ENCODE peak calls at places on chromosomes 6 and 20, in six cellular contexts. E is colonic mucosa, Y is foreskin fibroblast, O is stomach, X is endothelial cell, S is endodermal cell. P is an unnamed sample.

GRCh38 chr6:71299541-71300470 is 11.2 kb downstream of the OGFRL1 start:
- DNase-seq in E (no peak), Y (peak), O (no peak), X (no peak), S (no peak), P (no peak)

GRCh38 chr6:31094389-31094881 is 17.9 kb downstream of the C6orf15 start:
- DNase-seq in E (peak), Y (peak), O (no peak), X (no peak), S (peak), P (no peak)

GRCh38 chr6:111377558-111378120 is 105.4 kb downstream of the REV3L start:
- DNase-seq in E (no peak), Y (peak), O (no peak), X (no peak), S (no peak), P (no peak)

GRCh38 chr6:146905313-146905712 is 298.9 kb upstream of the STXBP5 start:
- DNase-seq in E (no peak), Y (peak), O (peak), X (no peak), S (no peak), P (no peak)

GRCh38 chr20:16308754-16309153 is 264.5 kb downstream of the KIF16B start:
- DNase-seq in E (no peak), Y (peak), O (no peak), X (no peak), S (no peak), P (no peak)

GRCh38 chr6:155455766-155456165 is at the start of gene NOX3:
- DNase-seq in E (no peak), Y (no peak), O (no peak), X (no peak), S (no peak), P (no peak)

GRCh38 chr6:52504778-52505127 is 72.1 kb downstream of the TRAM2 start:
- DNase-seq in E (no peak), Y (no peak), O (no peak), X (no peak), S (no peak), P (no peak)

GRCh38 chr6:122068291-122068769 is 331.1 kb upstream of the HSF2 start:
- DNase-seq in E (no peak), Y (peak), O (no peak), X (no peak), S (no peak), P (no peak)

GRCh38 chr6:153309666-153310065 is 178.6 kb upstream of the RGS17 start:
- DNase-seq in E (no peak), Y (peak), O (no peak), X (no peak), S (no peak), P (no peak)

GRCh38 chr6:25136879-25137278 is 142.3 kb upstream of the CARMIL1 start:
- DNase-seq in E (no peak), Y (peak), O (no peak), X (no peak), S (no peak), P (no peak)

GRCh38 chr6:7953753-7954152 is 43.2 kb upstream of the TXNDC5 start:
- DNase-seq in E (no peak), Y (no peak), O (no peak), X (no peak), S (no peak), P (no peak)

GRCh38 chr6:146620655-146621054 is 21.9 kb downstream of the ADGB start:
- DNase-seq in E (no peak), Y (peak), O (no peak), X (no peak), S (no peak), P (no peak)

GRCh38 chr20:20079102-20079784 is 26.9 kb downstream of the CFAP61 start:
- DNase-seq in E (no peak), Y (no peak), O (no peak), X (no peak), S (no peak), P (no peak)

GRCh38 chr6:117396228-117396627 is 29.5 kb downstream of the ROS1 start:
- DNase-seq in E (no peak), Y (peak), O (no peak), X (no peak), S (no peak), P (no peak)

GRCh38 chr20:6994452-6994851 is 227.0 kb downstream of the BMP2 start:
- DNase-seq in E (no peak), Y (peak), O (no peak), X (no peak), S (no peak), P (no peak)

GRCh38 chr6:26033132-26033941 is 53.9 kb upstream of the HFE start:
- DNase-seq in E (peak), Y (peak), O (peak), X (peak), S (peak), P (peak)

GRCh38 chr20:10065154-10065833 is 30.5 kb downstream of the ANKEF1 start:
- DNase-seq in E (no peak), Y (peak), O (no peak), X (no peak), S (no peak), P (no peak)

GRCh38 chr20:62156592-62157386 is 13.2 kb downstream of the SS18L1 start:
- DNase-seq in E (peak), Y (peak), O (peak), X (peak), S (peak), P (peak)

GRCh38 chr6:169450097-169450496 is 196.5 kb upstream of the THBS2 start:
- DNase-seq in E (no peak), Y (peak), O (no peak), X (no peak), S (peak), P (no peak)

GRCh38 chr20:64036346-64037198 is 590 bp downstream of the C20orf204 start:
- DNase-seq in E (no peak), Y (no peak), O (no peak), X (no peak), S (peak), P (no peak)

GRCh38 chr6:155259202-155259601 is 4.6 kb upstream of the CLDN20 start:
- DNase-seq in E (no peak), Y (no peak), O (no peak), X (no peak), S (peak), P (no peak)

GRCh38 chr6:16721977-16722376 is 39.3 kb downstream of the ATXN1 start:
- DNase-seq in E (no peak), Y (no peak), O (no peak), X (no peak), S (no peak), P (no peak)

GRCh38 chr6:137522399-137522798 is 28.2 kb upstream of the OLIG3 start:
- DNase-seq in E (no peak), Y (no peak), O (no peak), X (no peak), S (no peak), P (no peak)

GRCh38 chr20:38927902-38928578 is 1.8 kb downstream of the FAM83D start:
- DNase-seq in E (peak), Y (no peak), O (no peak), X (no peak), S (no peak), P (no peak)

GRCh38 chr20:32514760-32515159 is 70.4 kb downstream of the NOL4L start:
- DNase-seq in E (no peak), Y (no peak), O (no peak), X (no peak), S (no peak), P (no peak)

GRCh38 chr6:85132091-85132490 is 317.8 kb upstream of the NT5E start:
- DNase-seq in E (no peak), Y (peak), O (no peak), X (no peak), S (no peak), P (no peak)

GRCh38 chr6:168196385-168196860 is 117.4 kb upstream of the FRMD1 start:
- DNase-seq in E (peak), Y (no peak), O (peak), X (no peak), S (peak), P (peak)

GRCh38 chr6:101779051-101779844 is 385.7 kb downstream of the GRIK2 start:
- DNase-seq in E (no peak), Y (peak), O (no peak), X (no peak), S (no peak), P (no peak)

GRCh38 chr6:28212510-28213212 is 12.4 kb upstream of the ZSCAN9 start:
- DNase-seq in E (peak), Y (peak), O (no peak), X (peak), S (peak), P (peak)
- TF ChIP-seq CTCF in E (no peak), Y (no peak), O (no peak), X (no peak), S (peak), P (no peak)

GRCh38 chr6:56851541-56852248 is 103.2 kb upstream of the BEND6 start:
- DNase-seq in E (no peak), Y (peak), O (peak), X (peak), S (peak), P (no peak)
- TF ChIP-seq CTCF in E (no peak), Y (peak), O (peak), X (peak), S (peak), P (peak)

GRCh38 chr6:164243012-164243610 is 828.6 kb downstream of the QKI start:
- DNase-seq in E (no peak), Y (no peak), O (no peak), X (no peak), S (no peak), P (no peak)

GRCh38 chr6:164246082-164246481 is 831.6 kb downstream of the QKI start:
- DNase-seq in E (no peak), Y (no peak), O (no peak), X (no peak), S (no peak), P (no peak)

GRCh38 chr6:164247106-164247505 is 832.6 kb downstream of the QKI start:
- DNase-seq in E (no peak), Y (peak), O (no peak), X (no peak), S (no peak), P (no peak)

DNA sequence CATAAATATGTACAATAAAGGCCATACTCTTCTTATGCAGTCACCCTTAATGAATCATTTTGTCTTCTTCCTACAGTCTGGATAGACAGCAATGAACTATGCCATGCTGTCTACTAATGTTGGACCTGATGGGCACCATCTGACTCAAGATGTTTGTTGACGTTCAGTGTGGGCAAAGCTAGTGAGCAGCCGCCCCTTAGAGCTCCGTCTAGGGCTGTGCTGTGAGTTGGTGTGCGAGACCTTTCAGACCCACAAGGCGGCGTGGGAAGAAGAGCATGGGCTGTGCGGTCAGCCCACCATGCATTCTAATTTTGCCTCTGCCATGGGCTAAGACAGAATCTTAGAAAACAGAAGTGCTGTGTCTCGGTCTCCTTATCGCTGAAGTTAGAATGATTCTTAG is 829.4 kb downstream of the QKI start:
- DNase-seq in E (no peak), Y (no peak), O (no peak), X (no peak), S (no peak), P (no peak)
- TF ChIP-seq CTCF in E (no peak), Y (no peak), O (no peak), X (no peak), S (no peak), P (no peak)

DNA sequence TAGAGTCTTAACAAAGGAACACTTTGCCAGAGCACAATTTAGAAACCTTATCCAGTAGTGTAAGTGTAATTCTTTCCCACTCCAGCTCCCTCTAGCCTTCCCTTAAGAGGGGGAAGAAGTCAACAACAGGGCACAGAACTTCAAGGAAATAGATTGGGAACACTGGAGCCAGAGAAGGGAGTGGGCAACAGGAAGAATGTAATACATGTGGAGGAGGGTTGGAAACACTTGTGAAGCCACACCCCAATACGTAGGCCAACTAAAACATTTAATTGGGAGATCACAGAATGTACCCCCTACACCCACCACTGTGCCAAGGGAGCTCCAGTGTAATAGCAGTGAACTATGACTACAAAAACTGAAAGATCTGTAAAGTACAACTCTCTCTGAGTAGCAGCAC is 735.7 kb upstream of the HS3ST5 start:
- DNase-seq in E (no peak), Y (no peak), O (no peak), X (no peak), S (no peak), P (no peak)
- TF ChIP-seq CTCF in E (no peak), Y (no peak), O (no peak), X (no peak), S (no peak), P (no peak)

P was measured in Caco-2.